ENCODE peak calls at places on chromosome 6, in four cellular contexts. N, I, U and S are unnamed samples.

GRCh38 chr6:82954937-82955577 is 110.6 kb downstream of the UBE3D start:
- DNase-seq in I (no peak), N (no peak), U (no peak), S (no peak)

GRCh38 chr6:5191222-5191621 is 69.5 kb downstream of the LYRM4 start:
- DNase-seq in U (no peak), N (no peak), I (no peak), S (no peak)

GRCh38 chr6:135087803-135088202 is 33.2 kb upstream of the HBS1L start:
- DNase-seq in U (no peak), I (no peak), N (no peak), S (no peak)

GRCh38 chr6:149450679-149451360 is 34.0 kb downstream of the ZC3H12D start:
- DNase-seq in N (no peak), U (no peak), I (no peak), S (no peak)

GRCh38 chr6:32940656-32941411 is at the start of gene HLA-DMB:
- DNase-seq in I (no peak), N (peak), U (peak), S (peak)

GRCh38 chr6:157715766-157716171 is 107.3 kb upstream of the SNX9 start:
- DNase-seq in I (no peak), N (no peak), U (no peak), S (no peak)

GRCh38 chr6:209432-210103 is 82.7 kb upstream of the DUSP22 start:
- DNase-seq in U (peak), I (no peak), N (no peak), S (no peak)

GRCh38 chr6:132017921-132018320 is 66.7 kb upstream of the CCN2 start:
- DNase-seq in N (no peak), I (no peak), U (no peak), S (no peak)

GRCh38 chr6:126890055-126890454 is 228.4 kb upstream of the RSPO3 start:
- DNase-seq in U (no peak), N (no peak), I (peak), S (no peak)

GRCh38 chr6:130906736-130907381 is 79.7 kb downstream of the SMLR1 start:
- DNase-seq in U (no peak), I (no peak), N (no peak), S (no peak)

GRCh38 chr6:157326979-157327378 is 3.7 kb upstream of the TMEM242 start:
- DNase-seq in I (no peak), N (peak), U (no peak), S (no peak)

GRCh38 chr6:5087389-5087788 is 2.2 kb downstream of the PPP1R3G start:
- DNase-seq in U (no peak), I (no peak), N (no peak), S (no peak)

GRCh38 chr6:14770040-14770439 is 475.8 kb upstream of the JARID2 start:
- DNase-seq in I (no peak), N (no peak), U (no peak), S (no peak)

GRCh38 chr6:26233608-26234420 is 131.2 kb upstream of the BTN3A2 start:
- DNase-seq in N (no peak), I (peak), U (peak), S (no peak)

GRCh38 chr6:44309092-44309491 is 4.1 kb downstream of the AARS2 start:
- DNase-seq in U (no peak), I (no peak), N (no peak), S (no peak)

GRCh38 chr6:28943557-28944411 is 20.0 kb upstream of the TRIM27 start:
- DNase-seq in I (peak), U (peak), N (peak), S (peak)

GRCh38 chr6:132820629-132821381 is 6.4 kb downstream of the RPS12 start:
- DNase-seq in I (no peak), U (no peak), N (peak), S (no peak)

GRCh38 chr6:134060491-134061106 is 8.2 kb upstream of the SLC2A12 start:
- DNase-seq in I (no peak), N (peak), U (no peak), S (no peak)

GRCh38 chr6:133093957-133094356 is 147.2 kb upstream of the EYA4 start:
- DNase-seq in N (no peak), I (no peak), U (no peak), S (no peak)

GRCh38 chr6:81683928-81684327 is 68.6 kb downstream of the TENT5A start:
- DNase-seq in I (no peak), N (no peak), U (no peak), S (no peak)

GRCh38 chr6:44668976-44669934 is 281.7 kb downstream of the CDC5L start:
- DNase-seq in N (no peak), I (no peak), U (no peak), S (no peak)

GRCh38 chr6:159359581-159360264 is 190.5 kb downstream of the FNDC1 start:
- DNase-seq in N (no peak), I (no peak), U (no peak), S (no peak)

DNA sequence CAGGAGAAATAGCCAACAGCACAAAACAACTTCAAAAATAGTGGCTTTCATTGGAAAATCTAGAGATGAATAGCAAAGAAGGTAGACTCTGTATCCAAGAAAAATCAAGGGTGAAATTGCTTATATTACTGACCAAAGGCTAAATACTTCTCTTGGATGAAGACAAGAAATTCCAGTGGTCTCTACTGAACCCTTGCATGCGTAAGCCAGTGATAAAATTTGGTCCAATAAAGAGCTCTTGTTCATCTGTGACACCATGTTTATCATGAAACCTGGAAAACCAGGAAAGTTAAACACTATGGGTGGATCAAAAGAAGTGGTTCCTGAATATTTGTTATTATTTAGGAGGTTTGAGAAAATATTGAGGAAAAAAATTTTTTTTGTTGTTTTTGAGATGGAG is 25.6 kb upstream of the SASH1 start:
- DNase-seq in I (no peak), N (no peak), U (no peak), S (no peak)
- TF ChIP-seq FOXM1 in I (no peak), N (no peak), U (no peak), S (no peak)

GRCh38 chr6:138420356-138420755 is 16.3 kb downstream of the HEBP2 start:
- DNase-seq in U (no peak), I (no peak), N (no peak), S (no peak)
- TF ChIP-seq TARDBP in U (no peak), I (no peak), N (no peak), S (no peak)

DNA sequence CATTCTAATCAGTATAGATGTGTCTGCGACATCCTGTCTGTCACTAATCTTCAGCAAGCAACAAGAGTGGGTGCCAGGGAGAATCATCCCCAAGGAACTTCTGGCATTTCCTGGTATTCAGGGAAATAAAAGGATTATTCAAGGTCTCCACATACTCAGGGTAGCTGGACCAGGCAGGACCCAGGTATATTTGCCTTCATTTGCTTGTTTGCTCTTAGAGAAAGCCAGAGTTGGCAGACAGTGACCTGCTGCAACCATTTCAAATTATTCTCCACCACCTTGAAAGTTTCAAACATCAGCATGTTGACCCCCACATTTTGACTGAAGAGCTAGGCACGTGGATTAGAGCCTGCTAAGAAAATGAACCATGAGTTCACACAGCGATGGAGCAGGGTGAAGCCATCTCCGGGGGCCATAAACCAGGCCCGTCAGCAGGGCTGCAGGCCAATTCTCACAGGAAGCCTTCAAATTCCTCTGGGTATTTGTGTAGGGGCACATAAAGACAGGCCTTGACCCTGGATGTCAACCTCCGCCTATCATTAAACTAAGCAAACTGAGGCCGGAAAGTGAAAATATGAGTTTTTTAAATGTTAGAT is 33.0 kb downstream of the TRAM2 start:
- DNase-seq in I (no peak), U (no peak), N (peak), S (no peak)
- TF ChIP-seq FOXM1 in I (no peak), U (no peak), N (no peak), S (no peak)

GRCh38 chr6:116229287-116229913 is 24.5 kb downstream of the TSPYL4 start:
- DNase-seq in U (no peak), N (no peak), I (peak), S (peak)
- TF ChIP-seq TARDBP in U (no peak), N (no peak), I (no peak), S (no peak)